ENCODE peak calls at places on chromosomes 6 and 20, in seven cellular contexts. One of them, this sample, is unnamed.

GRCh38 chr20:40286991-40287531 is 402.0 kb downstream of the MAFB start:
- DNase-seq in right lobe of liver: peak; percentile 54
- DNase-seq in GM12892: no peak
- DNase-seq in NB4: no peak
- DNase-seq in body of pancreas: peak; percentile 28
- DNase-seq in H1: no peak
- DNase-seq in K562: no peak
- DNase-seq in this sample: no peak

GRCh38 chr6:131107166-131107565 is 28.1 kb upstream of the AKAP7 start:
- DNase-seq in GM12892: no peak
- DNase-seq in right lobe of liver: no peak
- DNase-seq in NB4: no peak
- DNase-seq in H1: no peak
- DNase-seq in K562: peak; percentile 9
- DNase-seq in body of pancreas: no peak
- DNase-seq in this sample: no peak

GRCh38 chr20:53524589-53525311 is 68.9 kb downstream of the ZNF217 start:
- DNase-seq in K562: peak; percentile 21
- DNase-seq in body of pancreas: no peak
- DNase-seq in right lobe of liver: peak; percentile 28
- DNase-seq in H1: no peak
- DNase-seq in NB4: no peak
- DNase-seq in GM12892: no peak
- DNase-seq in this sample: no peak

GRCh38 chr6:108157234-108157971 is 8.4 kb upstream of the NR2E1 start:
- DNase-seq in K562: no peak
- DNase-seq in body of pancreas: no peak
- DNase-seq in H1: no peak
- DNase-seq in GM12892: no peak
- DNase-seq in right lobe of liver: no peak
- DNase-seq in NB4: no peak
- DNase-seq in this sample: no peak

GRCh38 chr20:8094845-8095244 is 37.2 kb upstream of the PLCB1 start:
- DNase-seq in GM12892: no peak
- DNase-seq in H1: no peak
- DNase-seq in right lobe of liver: no peak
- DNase-seq in body of pancreas: no peak
- DNase-seq in K562: no peak
- DNase-seq in NB4: no peak
- DNase-seq in this sample: no peak

GRCh38 chr6:9140861-9141534 is 705.7 kb upstream of the SLC35B3 start:
- DNase-seq in right lobe of liver: peak; percentile 47
- DNase-seq in GM12892: no peak
- DNase-seq in K562: no peak
- DNase-seq in NB4: no peak
- DNase-seq in body of pancreas: no peak
- DNase-seq in H1: no peak
- DNase-seq in this sample: no peak

GRCh38 chr6:117344444-117345291 is 79.3 kb downstream of the VGLL2 start:
- DNase-seq in K562: peak; percentile 70
- DNase-seq in NB4: no peak
- DNase-seq in body of pancreas: no peak
- DNase-seq in right lobe of liver: no peak
- DNase-seq in GM12892: no peak
- DNase-seq in H1: no peak
- DNase-seq in this sample: peak; percentile 4

GRCh38 chr6:85360794-85361642 is 88.9 kb upstream of the NT5E start:
- DNase-seq in H1: no peak
- DNase-seq in right lobe of liver: no peak
- DNase-seq in NB4: peak; percentile 18
- DNase-seq in K562: no peak
- DNase-seq in GM12892: no peak
- DNase-seq in body of pancreas: no peak
- DNase-seq in this sample: no peak

GRCh38 chr6:134287863-134288537 is 29.9 kb downstream of the SGK1 start:
- DNase-seq in body of pancreas: no peak
- DNase-seq in GM12892: no peak
- DNase-seq in H1: no peak
- DNase-seq in K562: no peak
- DNase-seq in right lobe of liver: no peak
- DNase-seq in NB4: peak; percentile 85
- DNase-seq in this sample: peak; percentile 31

GRCh38 chr6:136582702-136583471 is 32.7 kb upstream of the MAP7 start:
- DNase-seq in body of pancreas: no peak
- DNase-seq in H1: no peak
- DNase-seq in right lobe of liver: no peak
- DNase-seq in NB4: peak; percentile 53
- DNase-seq in K562: no peak
- DNase-seq in GM12892: no peak
- DNase-seq in this sample: peak; percentile 36

GRCh38 chr20:38299963-38300362 is 4.0 kb upstream of the BPI start:
- DNase-seq in body of pancreas: no peak
- DNase-seq in NB4: peak; percentile 41
- DNase-seq in GM12892: no peak
- DNase-seq in H1: no peak
- DNase-seq in right lobe of liver: no peak
- DNase-seq in K562: no peak
- DNase-seq in this sample: no peak

GRCh38 chr6:133289733-133290306 is 48.7 kb downstream of the EYA4 start:
- DNase-seq in GM12892: no peak
- DNase-seq in right lobe of liver: no peak
- DNase-seq in body of pancreas: no peak
- DNase-seq in NB4: no peak
- DNase-seq in H1: no peak
- DNase-seq in K562: no peak
- DNase-seq in this sample: no peak

GRCh38 chr6:100116409-100117194 is 122.6 kb upstream of the MCHR2 start:
- DNase-seq in K562: peak; percentile 71
- DNase-seq in right lobe of liver: no peak
- DNase-seq in GM12892: no peak
- DNase-seq in H1: peak; percentile 38
- DNase-seq in NB4: peak; percentile 74
- DNase-seq in body of pancreas: peak; percentile 52
- DNase-seq in this sample: peak; percentile 65

GRCh38 chr20:62149532-62150235 is 6.1 kb downstream of the SS18L1 start:
- DNase-seq in GM12892: no peak
- DNase-seq in H1: no peak
- DNase-seq in NB4: no peak
- DNase-seq in K562: no peak
- DNase-seq in body of pancreas: no peak
- DNase-seq in right lobe of liver: no peak
- DNase-seq in this sample: no peak

GRCh38 chr6:12363651-12364381 is 73.7 kb downstream of the EDN1 start:
- DNase-seq in body of pancreas: peak; percentile 70
- DNase-seq in right lobe of liver: peak; percentile 62
- DNase-seq in NB4: peak; percentile 83
- DNase-seq in H1: no peak
- DNase-seq in K562: no peak
- DNase-seq in GM12892: no peak
- DNase-seq in this sample: no peak
- TF ChIP-seq POLR2A in body of pancreas: peak; percentile 56
- TF ChIP-seq POLR2A in right lobe of liver: no peak
- TF ChIP-seq POLR2A in NB4: no peak
- TF ChIP-seq POLR2A in H1: no peak
- TF ChIP-seq POLR2A in K562: no peak
- TF ChIP-seq POLR2A in GM12892: no peak
- TF ChIP-seq POLR2A in this sample: no peak

GRCh38 chr6:47905717-47906116 is 123.9 kb downstream of the OPN5 start:
- DNase-seq in H1: no peak
- DNase-seq in K562: no peak
- DNase-seq in NB4: no peak
- DNase-seq in body of pancreas: no peak
- DNase-seq in right lobe of liver: no peak
- DNase-seq in GM12892: no peak
- DNase-seq in this sample: no peak

DNA sequence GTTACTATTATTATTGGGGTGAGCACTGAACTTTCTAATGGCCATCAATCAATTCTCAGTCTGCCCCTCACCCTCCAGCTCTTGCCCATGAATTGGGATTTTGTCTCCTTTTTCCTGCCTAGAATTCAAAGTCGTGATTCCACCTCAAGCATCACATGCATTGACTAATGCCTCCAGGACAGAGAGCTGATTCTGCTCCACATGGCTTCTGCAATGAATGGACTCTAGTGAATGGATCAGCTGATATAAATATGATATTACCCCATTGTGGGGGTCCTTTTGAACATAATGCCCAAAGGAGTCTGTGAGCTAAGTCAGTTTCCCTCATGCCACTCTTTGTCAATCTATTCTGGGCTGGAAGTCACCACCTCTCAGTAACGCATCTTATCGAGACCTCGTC is 126.4 kb downstream of the OPN5 start:
- DNase-seq in GM12892: no peak
- DNase-seq in K562: no peak
- DNase-seq in H1: no peak
- DNase-seq in NB4: no peak
- DNase-seq in body of pancreas: no peak
- DNase-seq in right lobe of liver: no peak
- DNase-seq in this sample: no peak
- TF ChIP-seq POLR2A in GM12892: no peak
- TF ChIP-seq POLR2A in K562: no peak
- TF ChIP-seq POLR2A in H1: no peak
- TF ChIP-seq POLR2A in NB4: no peak
- TF ChIP-seq POLR2A in body of pancreas: no peak
- TF ChIP-seq POLR2A in right lobe of liver: no peak
- TF ChIP-seq POLR2A in this sample: no peak

GRCh38 chr20:35176132-35176531 is 4.3 kb downstream of the PROCR start:
- DNase-seq in body of pancreas: no peak
- DNase-seq in NB4: no peak
- DNase-seq in GM12892: no peak
- DNase-seq in right lobe of liver: no peak
- DNase-seq in H1: no peak
- DNase-seq in K562: no peak
- DNase-seq in this sample: no peak

GRCh38 chr20:35173576-35174192 is 1.8 kb downstream of the PROCR start:
- DNase-seq in NB4: no peak
- DNase-seq in right lobe of liver: no peak
- DNase-seq in body of pancreas: no peak
- DNase-seq in H1: no peak
- DNase-seq in K562: no peak
- DNase-seq in GM12892: no peak
- DNase-seq in this sample: no peak

GRCh38 chr20:35172434-35172806 is 548 bp downstream of the PROCR start:
- DNase-seq in body of pancreas: no peak
- DNase-seq in right lobe of liver: no peak
- DNase-seq in H1: no peak
- DNase-seq in NB4: no peak
- DNase-seq in GM12892: no peak
- DNase-seq in K562: no peak
- DNase-seq in this sample: no peak

GRCh38 chr20:35171753-35172433 is at the start of gene PROCR:
- DNase-seq in right lobe of liver: peak; percentile 74
- DNase-seq in NB4: peak; percentile 76
- DNase-seq in GM12892: no peak
- DNase-seq in H1: no peak
- DNase-seq in body of pancreas: peak; percentile 64
- DNase-seq in K562: peak; percentile 75
- DNase-seq in this sample: peak; percentile 47

GRCh38 chr20:35174458-35175216 is 2.8 kb downstream of the PROCR start:
- DNase-seq in K562: peak; percentile 79
- DNase-seq in body of pancreas: peak; percentile 45
- DNase-seq in H1: no peak
- DNase-seq in right lobe of liver: peak; percentile 87
- DNase-seq in GM12892: no peak
- DNase-seq in NB4: no peak
- DNase-seq in this sample: peak; percentile 12
- TF ChIP-seq POLR2A in K562: peak; percentile 77
- TF ChIP-seq POLR2A in body of pancreas: no peak
- TF ChIP-seq POLR2A in H1: no peak
- TF ChIP-seq POLR2A in right lobe of liver: peak; percentile 89
- TF ChIP-seq POLR2A in GM12892: no peak
- TF ChIP-seq POLR2A in NB4: no peak
- TF ChIP-seq POLR2A in this sample: no peak

GRCh38 chr6:167504412-167504961 is 179.6 kb downstream of the TTLL2 start:
- DNase-seq in GM12892: no peak
- DNase-seq in NB4: no peak
- DNase-seq in H1: no peak
- DNase-seq in right lobe of liver: no peak
- DNase-seq in K562: no peak
- DNase-seq in body of pancreas: no peak
- DNase-seq in this sample: no peak
- TF ChIP-seq POLR2A in GM12892: no peak
- TF ChIP-seq POLR2A in NB4: no peak
- TF ChIP-seq POLR2A in H1: no peak
- TF ChIP-seq POLR2A in right lobe of liver: no peak
- TF ChIP-seq POLR2A in K562: no peak
- TF ChIP-seq POLR2A in body of pancreas: no peak
- TF ChIP-seq POLR2A in this sample: no peak

GRCh38 chr6:110958332-110959192 is at the start of gene GTF3C6:
- DNase-seq in H1: peak; percentile 81
- DNase-seq in right lobe of liver: peak; percentile 95
- DNase-seq in K562: peak; percentile 94
- DNase-seq in body of pancreas: peak; percentile 91
- DNase-seq in NB4: peak; percentile 97
- DNase-seq in GM12892: peak; percentile 77
- DNase-seq in this sample: peak; percentile 94
- TF ChIP-seq POLR2A in H1: peak; percentile 94
- TF ChIP-seq POLR2A in right lobe of liver: peak; percentile 91
- TF ChIP-seq POLR2A in K562: peak; percentile 99
- TF ChIP-seq POLR2A in body of pancreas: peak; percentile 92
- TF ChIP-seq POLR2A in NB4: peak; percentile 80
- TF ChIP-seq POLR2A in GM12892: peak; percentile 98
- TF ChIP-seq POLR2A in this sample: peak; percentile 97

DNA sequence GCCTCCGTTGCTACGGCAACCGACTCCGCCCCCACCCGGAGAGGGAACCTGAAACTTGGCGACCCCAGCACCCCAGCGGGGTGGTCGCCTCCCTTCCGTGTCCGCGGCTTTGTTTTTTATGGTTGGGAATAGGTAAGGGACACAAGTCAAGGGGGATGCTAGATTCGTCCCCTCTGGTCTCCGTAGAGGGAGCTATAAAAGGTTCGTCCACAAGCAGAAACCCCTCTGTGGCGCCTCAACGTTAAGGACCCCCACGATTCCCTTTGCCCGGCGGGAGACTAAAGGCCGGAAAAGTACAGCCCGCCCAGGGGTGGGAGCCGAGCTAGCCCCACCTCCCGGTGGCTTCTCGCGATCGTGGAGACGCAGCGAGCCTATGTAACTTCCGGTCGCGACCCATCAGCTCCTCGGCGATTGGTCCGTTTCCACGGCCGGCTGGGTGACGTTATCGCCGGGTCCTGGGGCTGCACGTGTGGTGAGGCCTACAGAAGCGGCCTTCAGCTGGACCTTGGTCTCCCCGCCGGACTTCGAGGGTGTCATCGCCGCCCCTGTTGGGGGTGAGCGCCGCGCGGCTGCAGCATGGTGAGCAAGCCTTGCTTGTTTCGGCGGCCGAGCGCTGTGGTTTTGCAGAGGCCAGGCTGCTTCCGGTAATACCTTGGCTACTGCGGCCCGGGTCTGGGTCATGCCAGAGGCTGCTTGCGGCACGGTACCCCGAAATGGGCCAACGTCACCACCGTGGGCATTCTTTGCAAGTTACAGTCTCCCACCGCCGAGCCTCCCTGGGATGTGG is at the start of gene LTV1:
- DNase-seq in GM12892: peak; percentile 94
- DNase-seq in body of pancreas: peak; percentile 96
- DNase-seq in K562: peak; percentile 99
- DNase-seq in right lobe of liver: peak; percentile 98
- DNase-seq in NB4: peak; percentile 98
- DNase-seq in H1: peak; percentile 88
- DNase-seq in this sample: peak; percentile 97
- TF ChIP-seq POLR2A in GM12892: peak; percentile 87
- TF ChIP-seq POLR2A in body of pancreas: peak; percentile 85
- TF ChIP-seq POLR2A in K562: peak; percentile 95
- TF ChIP-seq POLR2A in right lobe of liver: peak; percentile 65
- TF ChIP-seq POLR2A in NB4: peak; percentile 77
- TF ChIP-seq POLR2A in H1: peak; percentile 90
- TF ChIP-seq POLR2A in this sample: peak; percentile 93

GRCh38 chr6:162727347-162728176 is at the start of the genes PACRG and PRKN:
- DNase-seq in body of pancreas: peak; percentile 100
- DNase-seq in GM12892: peak; percentile 78
- DNase-seq in right lobe of liver: peak; percentile 100
- DNase-seq in H1: peak; percentile 99
- DNase-seq in K562: peak; percentile 99
- DNase-seq in NB4: peak; percentile 97
- DNase-seq in this sample: peak; percentile 97
- TF ChIP-seq POLR2A in body of pancreas: peak; percentile 96
- TF ChIP-seq POLR2A in GM12892: no peak
- TF ChIP-seq POLR2A in right lobe of liver: peak; percentile 97
- TF ChIP-seq POLR2A in H1: peak; percentile 82
- TF ChIP-seq POLR2A in K562: peak; percentile 72
- TF ChIP-seq POLR2A in NB4: peak; percentile 71
- TF ChIP-seq POLR2A in this sample: peak; percentile 74

This sample was measured in erythroblast.